ENCODE peak calls at places on chromosomes 12 and 14, in six cellular contexts. One of them, this sample, is unnamed.
A peak's percentile ranks its signal among the peaks of the same experiment; 100 is the strongest.

GRCh38 chr12:15050664-15051063 is 77.8 kb downstream of the PDE6H start:
- DNase-seq in CD8-positive, alpha-beta T cell: peak; percentile 56
- DNase-seq in left lung: no peak
- DNase-seq in neural progenitor cell: no peak
- DNase-seq in GM10248: no peak
- DNase-seq in MCF 10A: peak; percentile 23
- DNase-seq in this sample: no peak

GRCh38 chr12:108326254-108326750 is 12.8 kb downstream of the CMKLR1 start:
- DNase-seq in GM10248: no peak
- DNase-seq in neural progenitor cell: no peak
- DNase-seq in left lung: no peak
- DNase-seq in CD8-positive, alpha-beta T cell: no peak
- DNase-seq in MCF 10A: no peak
- DNase-seq in this sample: no peak

GRCh38 chr12:26821212-26821701 is 11.7 kb downstream of the ITPR2 start:
- DNase-seq in CD8-positive, alpha-beta T cell: no peak
- DNase-seq in MCF 10A: no peak
- DNase-seq in left lung: no peak
- DNase-seq in GM10248: no peak
- DNase-seq in neural progenitor cell: no peak
- DNase-seq in this sample: no peak

GRCh38 chr14:100910888-100911664 is 7.6 kb upstream of the RTL1 start:
- DNase-seq in left lung: peak; percentile 59
- DNase-seq in MCF 10A: no peak
- DNase-seq in neural progenitor cell: no peak
- DNase-seq in GM10248: no peak
- DNase-seq in CD8-positive, alpha-beta T cell: no peak
- DNase-seq in this sample: no peak

GRCh38 chr12:58961906-58962305 is 41.6 kb upstream of the LRIG3 start:
- DNase-seq in MCF 10A: no peak
- DNase-seq in CD8-positive, alpha-beta T cell: no peak
- DNase-seq in neural progenitor cell: no peak
- DNase-seq in left lung: no peak
- DNase-seq in GM10248: no peak
- DNase-seq in this sample: no peak

GRCh38 chr14:91417983-91418386 is 365 bp upstream of the CCDC88C start:
- DNase-seq in left lung: no peak
- DNase-seq in CD8-positive, alpha-beta T cell: peak; percentile 83
- DNase-seq in neural progenitor cell: peak; percentile 82
- DNase-seq in GM10248: peak; percentile 65
- DNase-seq in MCF 10A: peak; percentile 61
- DNase-seq in this sample: no peak

GRCh38 chr12:126361804-126362203 is 1296.6 kb downstream of the AACS start:
- DNase-seq in GM10248: no peak
- DNase-seq in MCF 10A: no peak
- DNase-seq in CD8-positive, alpha-beta T cell: no peak
- DNase-seq in left lung: no peak
- DNase-seq in neural progenitor cell: no peak
- DNase-seq in this sample: no peak

GRCh38 chr14:79915411-79915810 is 295.9 kb downstream of the DIO2 start:
- DNase-seq in neural progenitor cell: no peak
- DNase-seq in GM10248: no peak
- DNase-seq in CD8-positive, alpha-beta T cell: no peak
- DNase-seq in left lung: no peak
- DNase-seq in MCF 10A: no peak
- DNase-seq in this sample: no peak

GRCh38 chr12:32106153-32106516 is 512 bp upstream of the BICD1 start:
- DNase-seq in GM10248: no peak
- DNase-seq in neural progenitor cell: no peak
- DNase-seq in MCF 10A: no peak
- DNase-seq in left lung: no peak
- DNase-seq in CD8-positive, alpha-beta T cell: no peak
- DNase-seq in this sample: no peak

DNA sequence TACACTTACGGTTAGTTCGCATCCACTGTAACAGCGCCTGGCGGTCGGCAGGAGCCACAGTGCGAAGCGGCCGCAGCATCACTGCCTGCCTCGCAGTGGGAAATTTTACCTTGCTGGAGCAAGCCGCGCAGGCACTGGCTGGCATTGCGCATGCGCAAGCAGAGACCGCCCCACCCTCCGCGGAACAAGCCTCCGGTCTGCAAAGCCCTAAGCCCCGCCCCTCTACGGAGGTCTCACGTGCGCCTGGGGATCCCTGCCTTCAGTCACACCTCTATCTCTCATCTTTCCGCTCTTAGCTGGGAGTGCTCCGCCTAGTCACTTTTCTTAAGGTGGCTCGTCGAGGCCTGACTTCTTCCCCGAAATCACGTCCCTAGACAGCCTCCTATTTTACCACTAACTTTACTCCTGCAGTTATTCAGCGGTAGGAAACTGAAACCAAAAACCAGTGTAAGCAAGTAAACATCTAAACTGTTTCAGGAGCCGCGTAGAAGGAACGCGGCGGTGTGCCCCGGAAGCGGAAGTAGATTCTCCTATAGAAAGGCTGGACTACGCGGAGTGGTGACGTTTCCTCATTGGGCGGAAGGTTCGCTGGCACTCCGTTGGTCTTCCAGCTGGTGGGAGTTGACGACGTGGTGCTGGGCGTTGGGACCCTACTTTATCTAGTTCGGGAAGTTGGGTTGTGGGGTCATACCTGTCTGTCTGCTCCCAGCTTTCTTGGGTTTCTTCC is at the start of gene SRP54:
- DNase-seq in GM10248: peak; percentile 97
- DNase-seq in left lung: peak; percentile 100
- DNase-seq in CD8-positive, alpha-beta T cell: peak; percentile 99
- DNase-seq in neural progenitor cell: peak; percentile 100
- DNase-seq in MCF 10A: peak; percentile 98
- DNase-seq in this sample: peak; percentile 99
- TF ChIP-seq CTCF in GM10248: no peak
- TF ChIP-seq CTCF in left lung: no peak
- TF ChIP-seq CTCF in CD8-positive, alpha-beta T cell: no peak
- TF ChIP-seq CTCF in neural progenitor cell: peak; percentile 36
- TF ChIP-seq CTCF in MCF 10A: no peak
- TF ChIP-seq CTCF in this sample: no peak

DNA sequence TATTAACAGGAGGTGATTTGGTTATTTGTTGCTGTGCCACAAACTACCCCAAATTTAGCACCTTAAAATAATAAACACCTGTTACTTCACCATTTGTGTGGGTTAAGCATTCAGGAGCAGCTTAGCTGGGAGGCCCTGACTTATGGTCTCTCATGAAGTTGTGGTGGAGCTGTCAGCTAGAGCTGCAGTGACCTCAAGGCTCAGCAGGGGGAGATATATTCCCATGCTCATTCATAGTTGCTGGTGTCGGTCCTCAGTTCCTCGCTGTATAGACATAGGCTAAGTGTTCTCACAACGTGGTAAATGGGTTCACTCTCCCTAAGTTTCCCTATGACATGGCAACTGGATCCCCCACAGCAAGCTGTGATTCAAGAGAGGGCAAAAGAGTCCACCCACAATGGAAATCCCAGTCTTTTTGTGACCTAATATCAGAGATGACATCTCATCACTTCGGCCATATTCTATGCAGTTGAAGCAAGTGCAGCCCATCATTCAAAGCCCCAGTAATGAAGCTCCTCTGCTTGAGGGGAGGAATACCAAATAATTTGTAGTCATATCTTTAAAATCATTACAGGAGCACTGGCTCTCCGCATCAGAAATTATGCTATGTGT is 41.1 kb downstream of the PRB3 start:
- DNase-seq in neural progenitor cell: peak; percentile 77
- DNase-seq in left lung: no peak
- DNase-seq in MCF 10A: peak; percentile 67
- DNase-seq in GM10248: peak; percentile 24
- DNase-seq in CD8-positive, alpha-beta T cell: no peak
- DNase-seq in this sample: no peak
- TF ChIP-seq CTCF in neural progenitor cell: peak; percentile 80
- TF ChIP-seq CTCF in left lung: peak; percentile 25
- TF ChIP-seq CTCF in MCF 10A: peak; percentile 86
- TF ChIP-seq CTCF in GM10248: peak; percentile 72
- TF ChIP-seq CTCF in CD8-positive, alpha-beta T cell: no peak
- TF ChIP-seq CTCF in this sample: peak; percentile 55

GRCh38 chr12:57454566-57455373 is at the start of gene INHBE:
- DNase-seq in neural progenitor cell: peak; percentile 86
- DNase-seq in GM10248: no peak
- DNase-seq in CD8-positive, alpha-beta T cell: no peak
- DNase-seq in MCF 10A: peak; percentile 77
- DNase-seq in left lung: no peak
- DNase-seq in this sample: no peak
- TF ChIP-seq CTCF in neural progenitor cell: no peak
- TF ChIP-seq CTCF in GM10248: no peak
- TF ChIP-seq CTCF in CD8-positive, alpha-beta T cell: no peak
- TF ChIP-seq CTCF in MCF 10A: no peak
- TF ChIP-seq CTCF in left lung: no peak
- TF ChIP-seq CTCF in this sample: no peak

GRCh38 chr12:68113644-68114043 is 45.9 kb downstream of the IFNG start:
- DNase-seq in left lung: no peak
- DNase-seq in CD8-positive, alpha-beta T cell: peak; percentile 60
- DNase-seq in MCF 10A: peak; percentile 31
- DNase-seq in neural progenitor cell: peak; percentile 22
- DNase-seq in GM10248: peak; percentile 12
- DNase-seq in this sample: no peak
- TF ChIP-seq CTCF in left lung: no peak
- TF ChIP-seq CTCF in CD8-positive, alpha-beta T cell: peak; percentile 43
- TF ChIP-seq CTCF in MCF 10A: no peak
- TF ChIP-seq CTCF in neural progenitor cell: peak; percentile 48
- TF ChIP-seq CTCF in GM10248: peak; percentile 35
- TF ChIP-seq CTCF in this sample: no peak

This sample was measured in CD14-positive monocyte.